ENCODE peak calls at places on chromosomes 12 and 14, in seven cellular contexts. G is tibial nerve, Y is body of pancreas, M is sigmoid colon, A is gastrocnemius medialis, U is testis, B is dorsolateral prefrontal cortex. W is an unnamed sample.

GRCh38 chr14:87888136-87888999 is 104.6 kb downstream of the GALC start:
- DNase-seq in G (peak), Y (peak), M (no peak), A (peak), U (peak), B (no peak), W (no peak)

GRCh38 chr12:29051221-29051620 is 97.9 kb upstream of the FAR2 start:
- DNase-seq in G (no peak), Y (no peak), M (no peak), A (no peak), U (no peak), B (no peak), W (no peak)

GRCh38 chr12:60148109-60148508 is 552.3 kb downstream of the SLC16A7 start:
- DNase-seq in G (no peak), Y (no peak), M (no peak), A (no peak), U (no peak), B (no peak), W (no peak)

GRCh38 chr12:75852143-75852542 is 179.4 kb downstream of the PHLDA1 start:
- DNase-seq in G (no peak), Y (no peak), M (no peak), A (no peak), U (no peak), B (no peak), W (no peak)

GRCh38 chr12:132131229-132131628 is 12.9 kb downstream of the DDX51 start:
- DNase-seq in G (no peak), Y (no peak), M (peak), A (no peak), U (peak), B (no peak), W (no peak)

GRCh38 chr12:79664518-79664917 is 26.2 kb downstream of the PAWR start:
- DNase-seq in G (no peak), Y (no peak), M (no peak), A (no peak), U (no peak), B (no peak), W (no peak)

GRCh38 chr14:38958589-38958988 is 144.4 kb downstream of the SEC23A start:
- DNase-seq in G (no peak), Y (no peak), M (no peak), A (no peak), U (no peak), B (no peak), W (no peak)

GRCh38 chr12:46964496-46965098 is 114.8 kb upstream of the PCED1B start:
- DNase-seq in G (no peak), Y (no peak), M (no peak), A (no peak), U (no peak), B (no peak), W (no peak)

GRCh38 chr12:6605425-6606330 is 1.5 kb downstream of the CHD4 start:
- DNase-seq in G (no peak), Y (no peak), M (peak), A (no peak), U (peak), B (peak), W (peak)

GRCh38 chr12:62657363-62657632 is 190.7 kb downstream of the MON2 start:
- DNase-seq in G (no peak), Y (no peak), M (no peak), A (no peak), U (no peak), B (no peak), W (no peak)

GRCh38 chr12:106919910-106920544 is 35.7 kb upstream of the TMEM263 start:
- DNase-seq in G (peak), Y (no peak), M (no peak), A (no peak), U (peak), B (no peak), W (peak)

GRCh38 chr14:93185333-93185688 is 194 bp downstream of the LYSET start:
- DNase-seq in G (no peak), Y (no peak), M (no peak), A (no peak), U (no peak), B (no peak), W (no peak)

GRCh38 chr14:55043528-55043927 is 7.9 kb upstream of the MAPK1IP1L start:
- DNase-seq in G (no peak), Y (no peak), M (no peak), A (no peak), U (no peak), B (no peak), W (no peak)

GRCh38 chr12:120402217-120402616 is 33.3 kb upstream of the MSI1 start:
- DNase-seq in G (no peak), Y (no peak), M (no peak), A (no peak), U (no peak), B (no peak), W (no peak)

GRCh38 chr12:13661005-13661887 is 320.2 kb downstream of the GRIN2B start:
- DNase-seq in G (peak), Y (peak), M (peak), A (peak), U (peak), B (peak), W (no peak)

GRCh38 chr12:122895757-122896636 is at the start of gene VPS37B:
- DNase-seq in G (peak), Y (peak), M (peak), A (peak), U (peak), B (peak), W (peak)

GRCh38 chr12:132066345-132066685 is 77.8 kb downstream of the DDX51 start:
- DNase-seq in G (no peak), Y (no peak), M (no peak), A (no peak), U (no peak), B (no peak), W (no peak)

GRCh38 chr12:97456792-97457191 is 5.8 kb upstream of the RMST start:
- DNase-seq in G (no peak), Y (no peak), M (no peak), A (no peak), U (no peak), B (no peak), W (no peak)

GRCh38 chr12:108284163-108284562 is 54.9 kb downstream of the CMKLR1 start:
- DNase-seq in G (no peak), Y (no peak), M (no peak), A (no peak), U (no peak), B (no peak), W (no peak)

GRCh38 chr12:54294152-54294913 is 6.5 kb downstream of the NFE2 start:
- DNase-seq in G (peak), Y (peak), M (no peak), A (peak), U (peak), B (peak), W (no peak)

GRCh38 chr14:98592611-98593170 is 679.3 kb downstream of the BCL11B start:
- DNase-seq in G (no peak), Y (no peak), M (no peak), A (no peak), U (peak), B (no peak), W (no peak)

GRCh38 chr14:100313045-100313400 is 6.8 kb upstream of the SLC25A29 start:
- DNase-seq in G (no peak), Y (no peak), M (no peak), A (no peak), U (no peak), B (no peak), W (no peak)

GRCh38 chr14:89956294-89957009 is 725 bp downstream of the TDP1 start:
- DNase-seq in G (peak), Y (peak), M (peak), A (peak), U (peak), B (peak), W (peak)

GRCh38 chr14:32724864-32725550 is 213.7 kb upstream of the NPAS3 start:
- DNase-seq in G (no peak), Y (no peak), M (no peak), A (no peak), U (no peak), B (no peak), W (no peak)

GRCh38 chr12:120760349-120761245 is 35.0 kb downstream of the ACADS start:
- DNase-seq in G (no peak), Y (no peak), M (no peak), A (peak), U (no peak), B (no peak), W (no peak)

GRCh38 chr14:99757331-99758070 is 35.7 kb upstream of the EML1 start:
- DNase-seq in G (no peak), Y (no peak), M (peak), A (no peak), U (no peak), B (peak), W (no peak)

GRCh38 chr14:58771016-58771415 is 133.3 kb downstream of the DACT1 start:
- DNase-seq in G (no peak), Y (no peak), M (no peak), A (no peak), U (no peak), B (no peak), W (no peak)
- H3K27ac ChIP-seq in G (no peak), Y (no peak), M (no peak), A (no peak), U (no peak), B (no peak), W (no peak)

GRCh38 chr14:104510794-104511611 is 68.6 kb upstream of the C14orf180 start:
- DNase-seq in G (no peak), Y (no peak), M (no peak), A (peak), U (no peak), B (peak), W (no peak)

GRCh38 chr14:104507443-104507842 is 72.1 kb upstream of the C14orf180 start:
- DNase-seq in G (no peak), Y (no peak), M (no peak), A (no peak), U (no peak), B (no peak), W (no peak)

GRCh38 chr14:104510216-104510615 is 69.3 kb upstream of the C14orf180 start:
- DNase-seq in G (no peak), Y (no peak), M (no peak), A (no peak), U (no peak), B (no peak), W (no peak)

GRCh38 chr14:104512061-104512460 is 67.5 kb upstream of the C14orf180 start:
- DNase-seq in G (no peak), Y (no peak), M (no peak), A (no peak), U (no peak), B (no peak), W (no peak)

GRCh38 chr14:104509673-104510072 is 69.9 kb upstream of the C14orf180 start:
- DNase-seq in G (no peak), Y (no peak), M (no peak), A (no peak), U (no peak), B (no peak), W (no peak)
- TF ChIP-seq CTCF in G (no peak), Y (no peak), M (no peak), A (no peak), U (no peak), B (no peak), W (no peak)

DNA sequence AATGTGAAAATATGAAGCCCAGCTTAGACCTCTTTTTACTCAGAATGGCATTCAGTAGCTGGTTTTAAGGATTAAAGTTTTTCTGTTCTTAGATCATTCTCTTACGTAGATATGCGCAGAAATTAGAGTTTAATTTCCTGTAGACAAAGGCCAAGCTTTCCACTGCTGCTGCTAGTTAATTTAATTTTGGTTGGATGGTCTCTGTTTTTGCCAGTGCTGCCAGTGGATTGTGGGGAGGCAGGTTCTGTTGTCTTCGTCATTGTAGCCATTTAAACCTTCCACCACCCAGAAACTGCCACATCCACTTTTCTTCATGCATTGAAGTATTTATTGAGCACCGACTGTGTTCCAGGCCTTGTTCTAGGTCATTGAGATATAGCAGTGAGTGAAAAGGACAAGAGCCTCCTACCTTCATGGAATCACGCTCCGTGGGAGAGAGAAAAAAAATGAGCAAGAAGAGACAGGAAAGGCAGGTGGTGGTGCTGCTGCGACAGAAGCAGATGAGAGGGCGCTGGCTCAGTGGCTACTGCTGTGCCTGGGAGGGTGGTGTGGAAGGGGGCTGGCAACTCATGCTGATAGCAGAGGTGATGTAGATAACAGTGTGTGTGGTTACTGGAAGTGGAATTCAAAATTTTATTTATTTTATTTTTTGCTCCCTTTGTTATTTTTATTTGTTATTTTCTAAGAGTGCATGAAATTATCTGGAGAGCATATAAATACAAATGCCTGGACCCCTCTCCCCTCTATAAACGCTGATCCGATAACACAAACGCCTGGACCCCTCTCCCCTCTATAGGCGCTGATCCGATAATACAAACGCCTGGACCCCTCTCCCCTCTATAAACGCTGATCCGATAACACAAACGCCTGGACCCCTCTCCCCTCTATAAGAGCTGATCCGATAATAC is 33.3 kb downstream of the DYNC1H1 start:
- DNase-seq in G (no peak), Y (no peak), M (no peak), A (no peak), U (no peak), B (no peak), W (no peak)
- H3K27ac ChIP-seq in G (no peak), Y (no peak), M (no peak), A (no peak), U (no peak), B (no peak), W (no peak)

DNA sequence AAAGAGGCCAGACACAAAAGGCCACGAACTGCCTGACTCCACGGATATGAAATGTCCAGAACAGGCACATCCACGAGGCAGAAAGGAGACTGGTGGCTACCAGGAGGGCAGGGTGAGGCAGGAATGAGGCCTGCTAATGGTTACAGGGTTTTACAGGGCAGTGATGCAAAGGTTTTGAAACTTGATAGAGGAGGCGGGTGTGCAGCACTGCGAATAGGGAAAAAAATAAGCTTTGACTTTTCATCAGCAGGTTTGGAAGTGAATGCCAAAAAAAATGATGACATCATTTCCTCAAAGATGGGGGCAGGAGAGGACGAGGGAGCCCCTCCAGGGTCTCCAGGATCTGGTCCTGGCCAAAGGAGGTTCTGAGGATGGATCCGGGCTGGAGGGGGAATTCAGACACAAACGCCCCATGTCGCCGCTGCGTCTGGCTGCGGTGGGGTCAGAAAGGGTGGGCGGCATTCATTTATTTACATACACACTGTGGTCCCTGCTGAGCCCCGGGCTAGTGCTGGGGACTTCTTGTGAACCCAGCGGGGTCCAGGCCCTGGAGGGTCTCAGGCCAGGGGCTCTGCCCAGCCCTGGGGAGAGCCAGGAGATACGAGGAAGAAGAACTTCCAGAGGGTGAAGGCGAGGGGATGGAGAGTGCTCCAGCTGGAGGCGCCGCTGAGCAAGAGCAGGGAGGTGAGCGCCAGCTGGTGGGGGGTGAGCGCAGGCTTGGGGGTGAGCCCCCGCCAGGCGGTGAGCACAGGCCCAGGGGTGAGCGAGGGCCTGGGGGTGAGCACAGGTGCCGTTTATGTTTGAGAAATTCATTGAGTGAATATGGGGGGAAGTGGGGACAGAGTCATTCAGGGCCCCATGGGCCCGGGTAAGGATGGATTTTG is 68.3 kb downstream of the NCOR2 start:
- DNase-seq in G (peak), Y (no peak), M (no peak), A (no peak), U (no peak), B (no peak), W (no peak)
- TF ChIP-seq CTCF in G (no peak), Y (no peak), M (no peak), A (no peak), U (no peak), B (no peak), W (no peak)

DNA sequence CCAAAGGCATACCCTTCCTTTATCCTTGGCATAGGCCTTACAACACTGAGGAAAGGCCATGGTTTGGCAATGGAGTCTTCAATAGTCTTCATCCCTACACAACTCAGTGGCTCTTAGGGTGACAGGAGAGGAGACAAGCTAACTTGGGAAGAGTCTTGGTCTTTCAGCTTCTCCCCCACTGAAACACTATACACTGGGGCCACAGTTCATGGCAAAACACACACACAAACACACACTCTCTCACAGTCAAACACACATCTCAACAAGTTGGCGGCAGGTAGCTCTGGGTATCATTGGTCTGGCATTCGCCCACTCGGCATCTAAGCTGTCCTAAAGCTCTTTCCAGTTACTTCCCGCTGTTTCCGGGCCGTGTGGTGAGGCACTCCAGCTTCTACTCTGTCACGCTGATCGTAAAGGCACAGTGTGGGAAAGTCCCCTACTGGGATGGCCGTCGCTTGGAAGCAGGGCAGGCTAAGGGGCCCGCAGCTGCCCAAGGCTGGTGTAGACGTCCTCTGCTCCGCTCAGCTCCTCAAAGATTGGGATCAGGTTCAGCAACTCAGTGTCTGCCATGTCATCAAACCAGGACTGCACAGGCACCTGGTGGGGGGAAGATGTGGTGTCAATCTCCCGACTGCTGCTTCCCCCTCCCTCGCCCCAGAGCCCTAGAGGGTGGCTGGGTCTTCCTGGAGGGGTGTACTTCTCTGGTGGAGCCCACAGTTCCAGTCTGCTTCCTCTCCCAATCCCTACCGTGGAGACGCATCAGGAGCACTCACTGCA is 4.8 kb upstream of the AVIL start:
- DNase-seq in G (no peak), Y (no peak), M (no peak), A (no peak), U (no peak), B (no peak), W (no peak)
- H3K27ac ChIP-seq in G (no peak), Y (no peak), M (peak), A (peak), U (no peak), B (peak), W (no peak)

DNA sequence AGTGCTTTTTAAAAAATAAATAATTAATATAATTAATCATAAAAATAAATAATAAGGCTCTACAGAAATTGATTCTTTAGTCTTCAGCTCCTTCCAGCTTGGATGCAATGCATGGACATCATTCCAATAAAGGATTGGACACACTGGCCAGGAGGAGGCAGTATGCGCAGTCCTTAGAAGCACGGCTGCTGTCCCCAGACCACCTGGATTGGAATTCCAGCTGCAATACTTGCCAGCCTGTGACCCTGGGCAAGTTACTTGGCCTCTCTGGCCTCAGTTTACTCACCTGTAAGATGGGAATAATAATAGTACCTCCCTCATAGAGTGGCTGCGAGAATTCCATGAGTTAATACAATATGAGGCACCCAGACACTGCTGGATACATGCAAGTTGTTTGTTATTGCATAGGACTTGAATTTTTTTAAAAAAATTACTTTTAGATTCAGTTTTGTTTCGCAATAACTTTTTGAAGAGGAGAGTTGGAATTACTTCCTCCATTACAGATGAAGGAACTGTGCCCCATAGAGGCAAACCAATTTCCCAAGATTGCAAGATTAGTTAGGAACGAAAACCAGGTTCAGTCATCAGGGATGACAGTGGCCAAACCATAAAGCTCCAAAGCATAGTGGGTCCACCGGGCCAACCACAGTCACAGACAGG is 12.2 kb downstream of the RPH3A start:
- DNase-seq in G (no peak), Y (no peak), M (no peak), A (no peak), U (no peak), B (no peak), W (no peak)
- TF ChIP-seq CTCF in G (no peak), Y (no peak), M (no peak), A (no peak), U (no peak), B (no peak), W (no peak)

GRCh38 chr12:45407188-45407850 is 191.4 kb downstream of the ANO6 start:
- DNase-seq in G (no peak), Y (peak), M (peak), A (peak), U (no peak), B (no peak), W (no peak)
- H3K27ac ChIP-seq in G (no peak), Y (no peak), M (no peak), A (peak), U (no peak), B (no peak), W (no peak)

DNA sequence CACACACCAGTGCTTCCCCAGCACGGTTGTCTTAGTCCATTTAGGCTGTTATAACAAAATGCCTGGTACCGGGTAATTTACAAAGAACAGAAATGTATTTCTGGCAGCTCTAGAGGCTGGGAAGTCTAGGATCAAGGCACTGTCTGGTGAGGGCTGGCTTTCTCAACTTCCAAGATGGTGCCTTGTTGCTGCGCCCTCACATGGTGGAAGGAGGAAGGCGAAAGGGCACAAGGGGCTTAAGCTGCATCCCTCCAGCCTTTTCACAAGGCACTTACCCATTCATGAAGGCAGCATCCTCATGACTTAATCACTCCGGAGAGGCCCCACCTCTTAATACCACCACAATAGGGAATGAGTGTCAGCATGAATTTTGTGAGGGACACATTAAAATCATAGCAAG is 155.5 kb downstream of the SLC15A5 start:
- DNase-seq in G (no peak), Y (no peak), M (no peak), A (no peak), U (no peak), B (no peak), W (no peak)
- TF ChIP-seq CTCF in G (no peak), Y (no peak), M (no peak), A (no peak), U (no peak), B (no peak), W (no peak)

W was measured in CD4-positive, alpha-beta T cell.